ENCODE peak calls at places on chromosomes 12 and 14, in four cellular contexts. One of them, this sample, is unnamed.

GRCh38 chr14:88791629-88792571 is 853 bp downstream of the EML5 start:
- DNase-seq in right lobe of liver: peak; percentile 45
- DNase-seq in A549: peak; percentile 5
- DNase-seq in prostate gland: peak; percentile 19
- DNase-seq in this sample: peak; percentile 50

GRCh38 chr12:13471471-13471870 is 274.9 kb downstream of the EMP1 start:
- DNase-seq in right lobe of liver: no peak
- DNase-seq in A549: no peak
- DNase-seq in prostate gland: no peak
- DNase-seq in this sample: no peak

GRCh38 chr14:104249706-104250105 is 111.3 kb downstream of the KIF26A start:
- DNase-seq in right lobe of liver: no peak
- DNase-seq in A549: no peak
- DNase-seq in prostate gland: no peak
- DNase-seq in this sample: no peak

GRCh38 chr12:118103601-118104382 is at the start of gene VSIG10:
- DNase-seq in right lobe of liver: peak; percentile 90
- DNase-seq in A549: peak; percentile 81
- DNase-seq in prostate gland: peak; percentile 70
- DNase-seq in this sample: peak; percentile 55

GRCh38 chr12:21933656-21934055 is 7.6 kb downstream of the ABCC9 start:
- DNase-seq in right lobe of liver: no peak
- DNase-seq in A549: no peak
- DNase-seq in prostate gland: no peak
- DNase-seq in this sample: no peak

GRCh38 chr12:28026701-28027100 is 54.2 kb upstream of the PTHLH start:
- DNase-seq in right lobe of liver: no peak
- DNase-seq in A549: peak; percentile 59
- DNase-seq in prostate gland: no peak
- DNase-seq in this sample: no peak

GRCh38 chr14:69547701-69548348 is 26.8 kb downstream of the CCDC177 start:
- DNase-seq in right lobe of liver: no peak
- DNase-seq in A549: no peak
- DNase-seq in prostate gland: no peak
- DNase-seq in this sample: peak; percentile 37

GRCh38 chr14:69624131-69624530 is 12.7 kb downstream of the SUSD6 start:
- DNase-seq in right lobe of liver: no peak
- DNase-seq in A549: no peak
- DNase-seq in prostate gland: no peak
- DNase-seq in this sample: no peak

GRCh38 chr12:90062799-90063198 is 354.2 kb upstream of the ATP2B1 start:
- DNase-seq in right lobe of liver: no peak
- DNase-seq in A549: no peak
- DNase-seq in prostate gland: no peak
- DNase-seq in this sample: no peak

GRCh38 chr12:108839011-108839889 is 18.1 kb downstream of the SSH1 start:
- DNase-seq in right lobe of liver: no peak
- DNase-seq in A549: no peak
- DNase-seq in prostate gland: peak; percentile 43
- DNase-seq in this sample: peak; percentile 66

GRCh38 chr12:80175307-80175930 is 76.1 kb downstream of the OTOGL start:
- DNase-seq in right lobe of liver: no peak
- DNase-seq in A549: peak; percentile 12
- DNase-seq in prostate gland: no peak
- DNase-seq in this sample: no peak

GRCh38 chr14:71355324-71356201 is 448.3 kb downstream of the PCNX1 start:
- DNase-seq in right lobe of liver: no peak
- DNase-seq in A549: no peak
- DNase-seq in prostate gland: peak; percentile 42
- DNase-seq in this sample: peak; percentile 69

GRCh38 chr12:13472690-13473089 is 276.2 kb downstream of the EMP1 start:
- DNase-seq in right lobe of liver: no peak
- DNase-seq in A549: no peak
- DNase-seq in prostate gland: no peak
- DNase-seq in this sample: no peak

GRCh38 chr12:51954465-51955361 is 3.2 kb downstream of the ACVR1B start:
- DNase-seq in right lobe of liver: peak; percentile 35
- DNase-seq in A549: peak; percentile 38
- DNase-seq in prostate gland: peak; percentile 84
- DNase-seq in this sample: no peak

GRCh38 chr14:90815817-90816662 is at the start of gene TTC7B:
- DNase-seq in right lobe of liver: peak; percentile 58
- DNase-seq in A549: no peak
- DNase-seq in prostate gland: no peak
- DNase-seq in this sample: no peak

GRCh38 chr14:46245281-46245680 is 406.3 kb downstream of the RPL10L start:
- DNase-seq in right lobe of liver: no peak
- DNase-seq in A549: no peak
- DNase-seq in prostate gland: no peak
- DNase-seq in this sample: no peak

GRCh38 chr12:47034661-47035060 is 44.8 kb upstream of the PCED1B start:
- DNase-seq in right lobe of liver: no peak
- DNase-seq in A549: peak; percentile 21
- DNase-seq in prostate gland: no peak
- DNase-seq in this sample: no peak

GRCh38 chr14:61188936-61189808 is 92.0 kb downstream of the TMEM30B start:
- DNase-seq in right lobe of liver: peak; percentile 50
- DNase-seq in A549: peak; percentile 74
- DNase-seq in prostate gland: peak; percentile 43
- DNase-seq in this sample: peak; percentile 44

GRCh38 chr12:104204690-104205480 is 10.7 kb upstream of the TXNRD1 start:
- DNase-seq in right lobe of liver: no peak
- DNase-seq in A549: no peak
- DNase-seq in prostate gland: no peak
- DNase-seq in this sample: no peak

GRCh38 chr12:27646149-27646548 is 50.1 kb upstream of the REP15 start:
- DNase-seq in right lobe of liver: no peak
- DNase-seq in A549: no peak
- DNase-seq in prostate gland: no peak
- DNase-seq in this sample: no peak

GRCh38 chr12:71780207-71780822 is 25.7 kb downstream of the RAB21 start:
- DNase-seq in right lobe of liver: no peak
- DNase-seq in A549: peak; percentile 49
- DNase-seq in prostate gland: peak; percentile 20
- DNase-seq in this sample: peak; percentile 42

GRCh38 chr12:6824085-6824800 is 2.6 kb downstream of the GPR162 start:
- DNase-seq in right lobe of liver: no peak
- DNase-seq in A549: no peak
- DNase-seq in prostate gland: no peak
- DNase-seq in this sample: no peak

GRCh38 chr12:123032736-123033391 is 52.4 kb downstream of the ARL6IP4 start:
- DNase-seq in right lobe of liver: no peak
- DNase-seq in A549: no peak
- DNase-seq in prostate gland: no peak
- DNase-seq in this sample: no peak

GRCh38 chr14:77094672-77095284 is 3.3 kb upstream of the CIPC start:
- DNase-seq in right lobe of liver: peak; percentile 80
- DNase-seq in A549: peak; percentile 88
- DNase-seq in prostate gland: peak; percentile 58
- DNase-seq in this sample: peak; percentile 87

GRCh38 chr14:37968664-37969225 is 239.0 kb upstream of the SSTR1 start:
- DNase-seq in right lobe of liver: no peak
- DNase-seq in A549: no peak
- DNase-seq in prostate gland: no peak
- DNase-seq in this sample: no peak

GRCh38 chr14:76951149-76951548 is 77.4 kb downstream of the IRF2BPL start:
- DNase-seq in right lobe of liver: no peak
- DNase-seq in A549: no peak
- DNase-seq in prostate gland: no peak
- DNase-seq in this sample: no peak

GRCh38 chr14:77204457-77204796 is 22.8 kb downstream of the TMEM63C start:
- DNase-seq in right lobe of liver: no peak
- DNase-seq in A549: no peak
- DNase-seq in prostate gland: peak; percentile 14
- DNase-seq in this sample: no peak

GRCh38 chr14:39974036-39974435 is 541.8 kb upstream of the FBXO33 start:
- DNase-seq in right lobe of liver: no peak
- DNase-seq in A549: no peak
- DNase-seq in prostate gland: no peak
- DNase-seq in this sample: no peak

GRCh38 chr12:57877876-57878275 is 31.3 kb upstream of the CTDSP2 start:
- DNase-seq in right lobe of liver: no peak
- DNase-seq in A549: no peak
- DNase-seq in prostate gland: no peak
- DNase-seq in this sample: no peak

GRCh38 chr12:26614217-26614616 is 218.8 kb downstream of the ITPR2 start:
- DNase-seq in right lobe of liver: no peak
- DNase-seq in A549: peak; percentile 49
- DNase-seq in prostate gland: no peak
- DNase-seq in this sample: peak; percentile 29

GRCh38 chr14:53231166-53231565 is 78.0 kb upstream of the DDHD1 start:
- DNase-seq in right lobe of liver: no peak
- DNase-seq in A549: no peak
- DNase-seq in prostate gland: no peak
- DNase-seq in this sample: peak; percentile 40

GRCh38 chr12:86663691-86664090 is 407.5 kb upstream of the MGAT4C start:
- DNase-seq in right lobe of liver: no peak
- DNase-seq in A549: no peak
- DNase-seq in prostate gland: no peak
- DNase-seq in this sample: no peak

GRCh38 chr14:92930737-92931602 is 8.0 kb downstream of the CHGA start:
- DNase-seq in right lobe of liver: no peak
- DNase-seq in A549: no peak
- DNase-seq in prostate gland: no peak
- DNase-seq in this sample: peak; percentile 68

DNA sequence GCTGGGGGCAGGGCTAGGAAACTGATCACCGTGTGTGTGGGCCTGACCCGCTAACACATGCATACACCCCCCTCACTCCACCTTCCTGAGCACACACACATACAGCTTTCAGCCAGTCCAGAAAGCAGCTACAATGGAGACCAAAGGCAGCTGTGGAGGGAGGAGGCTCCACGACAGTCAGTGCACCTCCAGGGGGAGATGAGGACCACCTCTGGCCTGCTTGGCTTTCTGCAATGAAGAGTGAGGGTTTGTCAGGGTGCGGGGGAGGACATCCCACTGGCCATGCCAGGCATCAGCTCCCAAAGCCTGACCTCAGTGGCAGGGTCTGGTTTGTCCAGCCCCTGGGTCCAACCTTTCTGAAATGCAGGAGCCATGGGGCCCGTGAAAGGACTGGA is 35.2 kb downstream of the SLC6A12 start:
- DNase-seq in right lobe of liver: no peak
- DNase-seq in A549: no peak
- DNase-seq in prostate gland: no peak
- DNase-seq in this sample: no peak
- TF ChIP-seq POLR2A in right lobe of liver: no peak
- TF ChIP-seq POLR2A in A549: no peak
- TF ChIP-seq POLR2A in prostate gland: no peak
- TF ChIP-seq POLR2A in this sample: no peak

DNA sequence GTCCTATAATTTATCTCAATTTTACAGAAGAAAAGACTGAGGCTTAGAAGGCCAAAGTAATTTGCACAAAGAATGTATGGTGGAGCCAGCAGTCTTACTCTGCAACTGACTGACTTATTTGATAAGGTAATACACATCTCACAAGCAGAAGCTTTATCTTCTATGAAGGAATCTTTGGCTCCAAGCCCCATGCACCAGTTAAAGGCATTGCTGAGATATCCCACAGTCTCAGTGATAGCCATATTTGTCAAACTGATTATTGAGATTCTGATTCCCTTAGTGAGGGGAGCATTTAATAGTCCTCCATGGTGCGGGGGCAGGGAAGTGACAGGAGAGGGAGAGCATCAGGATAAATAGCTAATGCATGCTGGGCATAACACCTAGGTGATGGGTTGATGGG is 60.4 kb upstream of the GRIP1 start:
- DNase-seq in right lobe of liver: no peak
- DNase-seq in A549: no peak
- DNase-seq in prostate gland: no peak
- DNase-seq in this sample: no peak
- H3K4me3 ChIP-seq in right lobe of liver: no peak overlapping the region
- H3K4me3 ChIP-seq in A549: no peak overlapping the region
- H3K4me3 ChIP-seq in prostate gland: no peak overlapping the region
- H3K4me3 ChIP-seq in this sample: no peak overlapping the region

GRCh38 chr12:66149702-66150398 is 19.3 kb upstream of the LLPH start:
- DNase-seq in right lobe of liver: no peak
- DNase-seq in A549: no peak
- DNase-seq in prostate gland: no peak
- DNase-seq in this sample: no peak

GRCh38 chr12:66156654-66157053 is 13.1 kb downstream of the TMBIM4 start:
- DNase-seq in right lobe of liver: no peak
- DNase-seq in A549: no peak
- DNase-seq in prostate gland: no peak
- DNase-seq in this sample: no peak

GRCh38 chr12:66154776-66155175 is 15.0 kb downstream of the TMBIM4 start:
- DNase-seq in right lobe of liver: no peak
- DNase-seq in A549: no peak
- DNase-seq in prostate gland: no peak
- DNase-seq in this sample: no peak

DNA sequence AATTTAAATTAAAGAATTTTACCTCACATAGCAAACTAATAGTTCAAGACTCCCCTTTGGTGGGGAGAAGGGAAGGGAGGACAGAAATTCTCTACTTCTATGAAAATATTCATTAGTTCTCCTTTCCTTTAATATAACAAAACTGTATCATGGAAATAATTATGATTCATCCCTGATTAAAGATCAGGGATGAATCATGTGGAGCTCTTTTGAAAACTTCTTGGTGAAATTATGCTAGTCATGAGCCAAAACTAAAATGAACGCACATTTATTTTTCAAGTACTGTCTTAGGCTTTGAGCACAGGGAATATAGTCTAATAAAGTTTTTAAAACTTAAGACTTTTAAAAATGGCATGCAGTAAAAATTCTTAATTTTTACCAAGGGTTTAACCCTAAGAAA is 17.1 kb downstream of the TMBIM4 start:
- DNase-seq in right lobe of liver: no peak
- DNase-seq in A549: no peak
- DNase-seq in prostate gland: no peak
- DNase-seq in this sample: no peak
- H3K27ac ChIP-seq in right lobe of liver: no peak overlapping the region
- H3K27ac ChIP-seq in A549: no peak overlapping the region
- H3K27ac ChIP-seq in prostate gland: no peak overlapping the region
- H3K27ac ChIP-seq in this sample: no peak overlapping the region

DNA sequence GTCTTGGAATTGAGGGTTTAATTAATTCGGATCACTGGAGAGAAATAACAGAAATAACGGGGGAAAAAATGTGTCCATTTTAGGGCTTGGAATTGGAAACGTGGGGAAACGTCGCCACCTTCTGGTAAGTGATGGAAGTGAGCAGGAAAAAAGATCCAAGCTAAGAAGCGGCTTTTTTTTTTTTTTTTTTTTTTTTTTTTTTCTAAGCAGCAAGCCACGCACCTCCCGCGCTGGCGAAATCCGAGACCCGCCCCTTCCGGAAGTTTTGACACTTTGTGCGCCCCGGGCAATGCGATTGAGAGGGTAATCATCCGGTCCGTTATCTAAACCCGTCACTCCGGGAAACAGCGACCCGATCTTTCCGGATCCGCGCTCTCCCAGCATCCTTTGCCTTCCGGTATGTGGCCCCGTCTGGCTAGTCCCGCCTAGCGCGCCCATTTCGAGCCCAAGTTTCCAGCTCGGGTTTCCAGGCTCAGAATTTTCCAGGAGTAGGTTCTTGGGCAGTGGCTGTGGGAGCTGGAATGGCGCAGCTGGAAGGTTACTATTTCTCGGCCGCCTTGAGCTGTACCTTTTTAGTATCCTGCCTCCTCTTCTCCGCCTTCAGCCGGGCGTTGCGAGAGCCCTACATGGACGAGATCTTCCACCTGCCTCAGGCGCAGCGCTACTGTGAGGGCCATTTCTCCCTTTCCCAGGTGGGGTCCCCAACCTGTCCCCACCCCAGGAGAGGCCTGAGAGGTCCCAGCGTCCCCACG is at the start of gene ALG10:
- DNase-seq in right lobe of liver: peak; percentile 98
- DNase-seq in A549: peak; percentile 98
- DNase-seq in prostate gland: peak; percentile 97
- DNase-seq in this sample: peak; percentile 97
- TF ChIP-seq POLR2A in right lobe of liver: peak; percentile 39
- TF ChIP-seq POLR2A in A549: peak; percentile 53
- TF ChIP-seq POLR2A in prostate gland: no peak
- TF ChIP-seq POLR2A in this sample: no peak

This sample was measured in testis.